ENCODE peak calls at places on chromosomes 12 and 14, in four cellular contexts. F is aorta, J is heart left ventricle, G is pancreas. H is an unnamed sample.

GRCh38 chr12:115351513-115352077 is 667.6 kb upstream of the TBX3 start:
- DNase-seq in F (no peak), J (no peak), G (no peak), H (no peak)

GRCh38 chr14:25371053-25371452 is 321.1 kb upstream of the STXBP6 start:
- DNase-seq in F (no peak), J (no peak), G (no peak), H (no peak)

GRCh38 chr14:90556050-90556477 is 159.2 kb downstream of the CALM1 start:
- DNase-seq in F (peak; percentile 39), J (no peak), G (peak; percentile 71), H (no peak)

GRCh38 chr12:105212431-105212830 is 23.5 kb downstream of the APPL2 start:
- DNase-seq in F (no peak), J (no peak), G (no peak), H (no peak)

GRCh38 chr14:95504135-95505029 is 12.1 kb downstream of the SYNE3 start:
- DNase-seq in F (peak; percentile 33), J (no peak), G (no peak), H (no peak)

GRCh38 chr14:99351166-99352007 is 79.4 kb upstream of the BCL11B start:
- DNase-seq in F (no peak), J (no peak), G (no peak), H (no peak)

GRCh38 chr12:102643871-102644551 is 163.6 kb upstream of the IGF1 start:
- DNase-seq in F (no peak), J (no peak), G (no peak), H (no peak)

GRCh38 chr14:79044894-79045624 is 874.9 kb downstream of the NRXN3 start:
- DNase-seq in F (no peak), J (no peak), G (no peak), H (no peak)

GRCh38 chr12:47155457-47156166 is 75.9 kb upstream of the AMIGO2 start:
- DNase-seq in F (no peak), J (no peak), G (no peak), H (no peak)

GRCh38 chr12:52975820-52976573 is 27.1 kb downstream of the KRT18 start:
- DNase-seq in F (no peak), J (no peak), G (no peak), H (no peak)

GRCh38 chr12:110453569-110454296 is 3.6 kb upstream of the ARPC3 start:
- DNase-seq in F (no peak), J (no peak), G (no peak), H (no peak)

GRCh38 chr12:41032386-41032785 is 155.7 kb upstream of the PDZRN4 start:
- DNase-seq in F (no peak), J (no peak), G (no peak), H (no peak)

GRCh38 chr14:37650356-37651037 is 55.1 kb downstream of the TTC6 start:
- DNase-seq in F (no peak), J (no peak), G (no peak), H (no peak)

GRCh38 chr14:92920001-92920400 is 2.9 kb upstream of the CHGA start:
- DNase-seq in F (no peak), J (no peak), G (no peak), H (no peak)

GRCh38 chr12:31368666-31369361 is 42.9 kb upstream of the SINHCAF start:
- DNase-seq in F (no peak), J (no peak), G (no peak), H (no peak)
- H3K4me3 ChIP-seq in F (no peak overlapping the region), J (no peak overlapping the region), G (no peak overlapping the region), H (no peak overlapping the region)

GRCh38 chr14:81169267-81169666 is 51.5 kb downstream of the GTF2A1 start:
- DNase-seq in F (no peak), J (no peak), G (no peak), H (no peak)
- H3K4me3 ChIP-seq in F (no peak overlapping the region), J (peak overlapping the region; percentile 72), G (peak overlapping the region; percentile 50), H (no peak overlapping the region)

GRCh38 chr12:49903351-49903699 is 375 bp downstream of the FAIM2 start:
- DNase-seq in F (peak; percentile 42), J (no peak), G (peak; percentile 42), H (no peak)

GRCh38 chr12:49904601-49905000 is 901 bp upstream of the FAIM2 start:
- DNase-seq in F (no peak), J (no peak), G (peak; percentile 13), H (no peak)

GRCh38 chr12:49902399-49903350 is 1.0 kb downstream of the FAIM2 start:
- DNase-seq in F (peak; percentile 45), J (peak; percentile 42), G (peak; percentile 29), H (no peak)

GRCh38 chr12:49901986-49902385 is 1.7 kb downstream of the FAIM2 start:
- DNase-seq in F (peak; percentile 17), J (no peak), G (peak; percentile 5), H (no peak)

DNA sequence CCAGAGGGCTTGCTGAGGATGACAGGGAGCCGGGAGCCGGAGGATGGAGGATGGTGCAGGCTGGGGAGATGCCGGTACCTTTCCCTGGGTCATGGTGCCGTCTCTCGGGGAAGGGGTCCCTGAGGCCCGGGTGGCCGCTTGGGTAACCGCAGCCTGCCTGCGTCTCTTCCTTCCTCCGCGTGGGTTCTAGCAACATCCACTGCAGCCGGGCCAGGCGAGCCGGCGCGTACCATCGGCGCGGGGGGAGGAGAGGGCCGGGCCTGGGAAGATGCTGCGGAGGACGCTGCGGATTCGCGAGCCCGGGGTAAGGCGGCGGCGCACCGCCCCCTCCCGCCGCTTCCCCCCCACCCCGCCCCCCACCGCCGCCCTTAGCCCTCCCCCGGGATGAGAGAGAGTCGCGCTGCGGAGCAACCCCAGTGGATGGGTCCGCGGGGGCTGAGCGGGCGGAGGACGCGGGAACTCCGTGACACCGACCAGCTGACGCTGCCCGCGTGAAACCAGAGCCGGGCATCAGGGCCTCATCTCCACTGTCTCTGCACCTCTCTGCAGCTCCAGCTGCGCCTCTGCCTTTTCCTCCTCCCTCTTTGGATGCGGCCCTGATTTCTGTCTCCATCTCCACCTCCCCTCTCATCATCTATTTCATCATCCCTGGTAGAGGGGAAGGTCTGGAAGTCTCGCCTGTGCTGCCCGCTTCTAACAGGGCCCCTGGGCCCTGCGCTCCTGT is at the start of gene FAIM2:
- DNase-seq in F (peak; percentile 71), J (peak; percentile 82), G (peak; percentile 56), H (peak; percentile 25)
- H3K4me3 ChIP-seq in F (peak within 1 kb of the TSS; percentile 3), J (peak within 1 kb of the TSS; percentile 48), G (no peak within 1 kb of the TSS), H (peak within 1 kb of the TSS; percentile 42)

GRCh38 chr12:118119449-118119879 is 15.7 kb upstream of the VSIG10 start:
- DNase-seq in F (no peak), J (no peak), G (peak; percentile 20), H (no peak)

GRCh38 chr12:118125743-118126118 is 10.2 kb upstream of the PEBP1 start:
- DNase-seq in F (no peak), J (no peak), G (no peak), H (no peak)

GRCh38 chr12:118122264-118122663 is 13.7 kb upstream of the PEBP1 start:
- DNase-seq in F (no peak), J (no peak), G (peak; percentile 13), H (no peak)

GRCh38 chr12:118124333-118124874 is 11.5 kb upstream of the PEBP1 start:
- DNase-seq in F (no peak), J (no peak), G (no peak), H (no peak)

GRCh38 chr12:118120579-118121363 is 15.2 kb upstream of the PEBP1 start:
- DNase-seq in F (peak; percentile 75), J (peak; percentile 79), G (peak; percentile 78), H (no peak)
- H3K4me3 ChIP-seq in F (no peak overlapping the region), J (no peak overlapping the region), G (no peak overlapping the region), H (no peak overlapping the region)

GRCh38 chr14:64725879-64726584 is 21.8 kb downstream of the PLEKHG3 start:
- DNase-seq in F (no peak), J (no peak), G (no peak), H (no peak)
- H3K4me3 ChIP-seq in F (no peak overlapping the region), J (no peak overlapping the region), G (no peak overlapping the region), H (no peak overlapping the region)

GRCh38 chr14:21509432-21510143 is 1.6 kb downstream of the METTL3 start:
- DNase-seq in F (no peak), J (no peak), G (no peak), H (no peak)
- H3K4me3 ChIP-seq in F (no peak overlapping the region), J (peak overlapping the region; percentile 74), G (peak overlapping the region; percentile 73), H (peak overlapping the region; percentile 80)

DNA sequence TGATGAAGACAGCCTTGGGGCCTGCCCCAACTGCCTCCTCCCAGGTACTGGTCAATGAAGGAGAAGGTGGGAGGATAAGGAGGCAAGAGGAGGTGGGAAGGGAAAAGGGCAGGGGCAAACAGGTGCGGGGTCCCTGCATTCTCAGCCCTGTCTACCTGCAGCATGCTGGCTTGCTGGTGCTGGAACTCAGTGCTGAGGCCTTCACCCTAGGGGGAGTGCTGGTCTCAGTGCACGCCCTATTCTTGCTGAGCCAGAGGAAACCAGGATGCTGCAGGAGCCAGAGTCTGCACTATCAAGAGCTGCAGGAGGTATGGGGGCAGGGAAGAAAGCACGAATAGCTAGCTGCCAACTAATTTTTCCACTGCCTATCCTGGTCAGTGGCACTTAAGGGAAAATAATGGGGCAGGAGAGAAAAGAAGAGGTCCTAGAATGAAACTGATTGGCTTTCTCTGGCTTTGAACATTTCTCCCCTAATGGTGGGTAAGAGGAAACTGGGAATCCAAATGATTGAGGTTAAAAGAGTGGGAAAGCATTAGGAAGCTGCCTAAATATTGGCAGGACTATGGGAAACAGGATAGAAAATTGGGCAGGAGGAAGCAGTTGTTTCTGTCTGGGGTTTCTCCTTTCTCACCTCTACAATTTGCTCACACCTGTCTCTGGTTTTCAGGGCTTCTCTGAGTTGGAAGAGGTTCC is 1.8 kb downstream of the TMEM253 start:
- DNase-seq in F (no peak), J (no peak), G (no peak), H (peak; percentile 54)
- H3K4me3 ChIP-seq in F (no peak overlapping the region), J (peak overlapping the region; percentile 61), G (no peak overlapping the region), H (peak overlapping the region; percentile 97)

GRCh38 chr12:92927055-92927435 is 2.0 kb downstream of the EEA1 start:
- DNase-seq in F (no peak), J (no peak), G (no peak), H (peak; percentile 45)
- H3K4me3 ChIP-seq in F (peak overlapping the region; percentile 69), J (peak overlapping the region; percentile 84), G (peak overlapping the region; percentile 88), H (no peak overlapping the region)

H was measured in Jurkat, Clone E6-1.